ENCODE peak calls at places on chromosomes 16 and 17, in ten cellular contexts. One of them, this sample, is unnamed. For H3K4me1 and H3K27me3, the result is how much of the 10 kb centered on the place peaks cover.

GRCh38 chr17:5793899-5794298 is 209.6 kb upstream of the NLRP1 start:
- DNase-seq in ascending aorta: no peak
- DNase-seq in CD8-positive, alpha-beta T cell: no peak
- DNase-seq in heart left ventricle: no peak
- DNase-seq in right cardiac atrium: no peak
- DNase-seq in endothelial cell of umbilical vein: peak
- DNase-seq in tibial artery: no peak
- DNase-seq in left lung: no peak
- DNase-seq in thoracic aorta: no peak
- DNase-seq in PC-9: no peak
- DNase-seq in this sample: no peak

GRCh38 chr17:66611397-66611796 is 223.5 kb upstream of the CACNG5 start:
- DNase-seq in ascending aorta: no peak
- DNase-seq in right cardiac atrium: no peak
- DNase-seq in heart left ventricle: no peak
- DNase-seq in thoracic aorta: no peak
- DNase-seq in tibial artery: no peak
- DNase-seq in left lung: no peak
- DNase-seq in PC-9: no peak
- DNase-seq in CD8-positive, alpha-beta T cell: no peak
- DNase-seq in endothelial cell of umbilical vein: no peak
- DNase-seq in this sample: no peak

GRCh38 chr17:61551255-61551742 is 39.7 kb downstream of the NACA2 start:
- DNase-seq in PC-9: no peak
- DNase-seq in endothelial cell of umbilical vein: peak
- DNase-seq in thoracic aorta: no peak
- DNase-seq in tibial artery: no peak
- DNase-seq in ascending aorta: no peak
- DNase-seq in right cardiac atrium: no peak
- DNase-seq in left lung: no peak
- DNase-seq in CD8-positive, alpha-beta T cell: no peak
- DNase-seq in heart left ventricle: no peak
- DNase-seq in this sample: peak

GRCh38 chr16:89024546-89024945 is 47.5 kb upstream of the CBFA2T3 start:
- DNase-seq in right cardiac atrium: no peak
- DNase-seq in thoracic aorta: no peak
- DNase-seq in CD8-positive, alpha-beta T cell: no peak
- DNase-seq in tibial artery: no peak
- DNase-seq in ascending aorta: no peak
- DNase-seq in left lung: no peak
- DNase-seq in endothelial cell of umbilical vein: no peak
- DNase-seq in PC-9: no peak
- DNase-seq in heart left ventricle: peak
- DNase-seq in this sample: no peak

GRCh38 chr16:14444979-14445810 is 184.9 kb downstream of the PARN start:
- DNase-seq in heart left ventricle: no peak
- DNase-seq in left lung: no peak
- DNase-seq in tibial artery: no peak
- DNase-seq in ascending aorta: no peak
- DNase-seq in PC-9: no peak
- DNase-seq in thoracic aorta: no peak
- DNase-seq in CD8-positive, alpha-beta T cell: no peak
- DNase-seq in endothelial cell of umbilical vein: no peak
- DNase-seq in right cardiac atrium: no peak
- DNase-seq in this sample: no peak

GRCh38 chr16:79810449-79811189 is 210.1 kb upstream of the MAF start:
- DNase-seq in CD8-positive, alpha-beta T cell: no peak
- DNase-seq in right cardiac atrium: no peak
- DNase-seq in tibial artery: no peak
- DNase-seq in PC-9: no peak
- DNase-seq in endothelial cell of umbilical vein: no peak
- DNase-seq in left lung: no peak
- DNase-seq in thoracic aorta: no peak
- DNase-seq in heart left ventricle: no peak
- DNase-seq in ascending aorta: no peak
- DNase-seq in this sample: no peak

GRCh38 chr16:11535494-11535893 is 51.2 kb downstream of the LITAF start:
- DNase-seq in left lung: no peak
- DNase-seq in heart left ventricle: no peak
- DNase-seq in endothelial cell of umbilical vein: no peak
- DNase-seq in thoracic aorta: no peak
- DNase-seq in tibial artery: no peak
- DNase-seq in CD8-positive, alpha-beta T cell: no peak
- DNase-seq in right cardiac atrium: no peak
- DNase-seq in PC-9: peak
- DNase-seq in ascending aorta: no peak
- DNase-seq in this sample: no peak

GRCh38 chr17:74380086-74380958 is 13.0 kb downstream of the GPR142 start:
- DNase-seq in heart left ventricle: peak
- DNase-seq in right cardiac atrium: no peak
- DNase-seq in CD8-positive, alpha-beta T cell: no peak
- DNase-seq in tibial artery: peak
- DNase-seq in left lung: no peak
- DNase-seq in endothelial cell of umbilical vein: no peak
- DNase-seq in ascending aorta: no peak
- DNase-seq in PC-9: peak
- DNase-seq in thoracic aorta: no peak
- DNase-seq in this sample: no peak

GRCh38 chr17:58677204-58677880 is 14.5 kb downstream of the TEX14 start:
- DNase-seq in right cardiac atrium: no peak
- DNase-seq in ascending aorta: no peak
- DNase-seq in endothelial cell of umbilical vein: peak
- DNase-seq in left lung: no peak
- DNase-seq in thoracic aorta: no peak
- DNase-seq in PC-9: no peak
- DNase-seq in heart left ventricle: no peak
- DNase-seq in tibial artery: no peak
- DNase-seq in CD8-positive, alpha-beta T cell: no peak
- DNase-seq in this sample: peak

GRCh38 chr16:4081577-4082021 is 34.6 kb downstream of the ADCY9 start:
- DNase-seq in right cardiac atrium: no peak
- DNase-seq in CD8-positive, alpha-beta T cell: peak
- DNase-seq in left lung: no peak
- DNase-seq in endothelial cell of umbilical vein: no peak
- DNase-seq in tibial artery: no peak
- DNase-seq in thoracic aorta: no peak
- DNase-seq in ascending aorta: no peak
- DNase-seq in heart left ventricle: no peak
- DNase-seq in PC-9: no peak
- DNase-seq in this sample: peak

GRCh38 chr17:12134101-12134500 is 113.4 kb downstream of the MAP2K4 start:
- DNase-seq in right cardiac atrium: no peak
- DNase-seq in left lung: no peak
- DNase-seq in heart left ventricle: no peak
- DNase-seq in ascending aorta: no peak
- DNase-seq in PC-9: no peak
- DNase-seq in CD8-positive, alpha-beta T cell: no peak
- DNase-seq in thoracic aorta: no peak
- DNase-seq in endothelial cell of umbilical vein: no peak
- DNase-seq in tibial artery: no peak
- DNase-seq in this sample: no peak

GRCh38 chr17:59754547-59754946 is 47.1 kb downstream of the VMP1 start:
- DNase-seq in PC-9: peak
- DNase-seq in heart left ventricle: no peak
- DNase-seq in endothelial cell of umbilical vein: peak
- DNase-seq in thoracic aorta: no peak
- DNase-seq in tibial artery: no peak
- DNase-seq in left lung: no peak
- DNase-seq in CD8-positive, alpha-beta T cell: no peak
- DNase-seq in right cardiac atrium: no peak
- DNase-seq in ascending aorta: no peak
- DNase-seq in this sample: peak

GRCh38 chr17:63966646-63967265 is 6.0 kb downstream of the SCN4A start:
- DNase-seq in left lung: no peak
- DNase-seq in endothelial cell of umbilical vein: no peak
- DNase-seq in ascending aorta: no peak
- DNase-seq in CD8-positive, alpha-beta T cell: no peak
- DNase-seq in heart left ventricle: no peak
- DNase-seq in right cardiac atrium: peak
- DNase-seq in thoracic aorta: no peak
- DNase-seq in tibial artery: no peak
- DNase-seq in PC-9: no peak
- DNase-seq in this sample: no peak

GRCh38 chr17:77546772-77547201 is 406.0 kb downstream of the SEC14L1 start:
- DNase-seq in CD8-positive, alpha-beta T cell: no peak
- DNase-seq in left lung: peak
- DNase-seq in endothelial cell of umbilical vein: no peak
- DNase-seq in tibial artery: no peak
- DNase-seq in PC-9: no peak
- DNase-seq in thoracic aorta: no peak
- DNase-seq in ascending aorta: no peak
- DNase-seq in heart left ventricle: no peak
- DNase-seq in right cardiac atrium: no peak
- DNase-seq in this sample: peak

GRCh38 chr16:78122774-78123315 is 23.4 kb downstream of the WWOX start:
- DNase-seq in heart left ventricle: no peak
- DNase-seq in endothelial cell of umbilical vein: peak
- DNase-seq in thoracic aorta: no peak
- DNase-seq in tibial artery: no peak
- DNase-seq in PC-9: no peak
- DNase-seq in right cardiac atrium: peak
- DNase-seq in CD8-positive, alpha-beta T cell: no peak
- DNase-seq in ascending aorta: no peak
- DNase-seq in left lung: no peak
- DNase-seq in this sample: peak

GRCh38 chr17:51362818-51363598 is 102.7 kb downstream of the UTP18 start:
- DNase-seq in left lung: no peak
- DNase-seq in CD8-positive, alpha-beta T cell: no peak
- DNase-seq in PC-9: no peak
- DNase-seq in tibial artery: no peak
- DNase-seq in heart left ventricle: no peak
- DNase-seq in thoracic aorta: no peak
- DNase-seq in ascending aorta: no peak
- DNase-seq in endothelial cell of umbilical vein: no peak
- DNase-seq in right cardiac atrium: peak
- DNase-seq in this sample: no peak

GRCh38 chr16:69773255-69773947 is 11.3 kb downstream of the WWP2 start:
- DNase-seq in endothelial cell of umbilical vein: no peak
- DNase-seq in CD8-positive, alpha-beta T cell: no peak
- DNase-seq in tibial artery: no peak
- DNase-seq in heart left ventricle: no peak
- DNase-seq in ascending aorta: no peak
- DNase-seq in thoracic aorta: no peak
- DNase-seq in right cardiac atrium: no peak
- DNase-seq in left lung: no peak
- DNase-seq in PC-9: peak
- DNase-seq in this sample: no peak

DNA sequence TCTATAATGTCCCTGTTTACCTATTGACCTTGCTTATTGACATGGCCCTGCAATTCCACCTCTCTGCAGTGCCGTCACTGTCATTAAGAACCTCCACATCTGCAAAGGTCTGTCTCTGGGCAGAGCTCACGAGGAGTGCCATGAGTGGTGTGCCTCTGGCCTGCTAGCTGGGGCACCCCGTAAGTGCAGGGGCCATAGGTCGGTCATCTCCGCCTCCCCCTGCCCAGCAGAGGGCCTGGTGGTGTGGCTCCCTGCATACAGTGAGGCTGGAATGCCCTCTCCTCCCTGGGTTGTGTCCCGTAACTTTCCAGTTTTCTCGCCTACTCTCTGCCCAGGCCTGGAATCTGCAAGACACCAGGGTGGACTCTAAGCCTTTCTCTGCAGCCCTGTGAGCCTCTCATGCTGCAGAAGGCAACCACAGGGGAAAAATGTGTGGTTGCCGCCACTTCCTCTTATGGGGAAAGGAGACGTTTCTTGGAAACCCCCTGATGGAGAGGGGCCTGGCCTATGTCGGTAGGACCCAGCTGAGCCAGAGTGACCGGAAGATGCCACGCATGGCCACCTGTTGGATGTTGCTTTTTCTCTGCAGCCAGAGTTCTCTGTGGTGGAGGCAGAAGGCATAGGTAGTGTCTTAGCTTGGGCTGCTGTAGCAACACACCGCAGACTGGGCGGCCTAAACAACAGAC is 2.7 kb upstream of the SNX20 start:
- DNase-seq in right cardiac atrium: no peak
- DNase-seq in endothelial cell of umbilical vein: no peak
- DNase-seq in left lung: peak
- DNase-seq in CD8-positive, alpha-beta T cell: no peak
- DNase-seq in tibial artery: peak
- DNase-seq in thoracic aorta: no peak
- DNase-seq in ascending aorta: no peak
- DNase-seq in PC-9: no peak
- DNase-seq in heart left ventricle: no peak
- DNase-seq in this sample: no peak
- H3K4me1 ChIP-seq in right cardiac atrium: under half
- H3K4me1 ChIP-seq in endothelial cell of umbilical vein: under half
- H3K4me1 ChIP-seq in left lung: half or more
- H3K4me1 ChIP-seq in CD8-positive, alpha-beta T cell: half or more
- H3K4me1 ChIP-seq in tibial artery: under half
- H3K4me1 ChIP-seq in thoracic aorta: under half
- H3K4me1 ChIP-seq in ascending aorta: under half
- H3K4me1 ChIP-seq in PC-9: under half
- H3K4me1 ChIP-seq in heart left ventricle: under half
- H3K4me1 ChIP-seq in this sample: under half

GRCh38 chr17:81101614-81102306 is 63.5 kb upstream of the PVALEF start:
- DNase-seq in left lung: peak
- DNase-seq in tibial artery: peak
- DNase-seq in thoracic aorta: peak
- DNase-seq in right cardiac atrium: peak
- DNase-seq in PC-9: peak
- DNase-seq in ascending aorta: peak
- DNase-seq in endothelial cell of umbilical vein: peak
- DNase-seq in CD8-positive, alpha-beta T cell: peak
- DNase-seq in heart left ventricle: peak
- DNase-seq in this sample: peak
- H3K27me3 ChIP-seq in left lung: under half
- H3K27me3 ChIP-seq in tibial artery: under half
- H3K27me3 ChIP-seq in thoracic aorta: under half
- H3K27me3 ChIP-seq in right cardiac atrium: under half
- H3K27me3 ChIP-seq in PC-9: under half
- H3K27me3 ChIP-seq in ascending aorta: under half
- H3K27me3 ChIP-seq in endothelial cell of umbilical vein: under half
- H3K27me3 ChIP-seq in CD8-positive, alpha-beta T cell: under half
- H3K27me3 ChIP-seq in heart left ventricle: under half
- H3K27me3 ChIP-seq in this sample: under half

GRCh38 chr17:9935408-9935807 is 30.3 kb upstream of the RCVRN start:
- DNase-seq in heart left ventricle: peak
- DNase-seq in PC-9: no peak
- DNase-seq in right cardiac atrium: peak
- DNase-seq in endothelial cell of umbilical vein: no peak
- DNase-seq in tibial artery: peak
- DNase-seq in thoracic aorta: no peak
- DNase-seq in ascending aorta: no peak
- DNase-seq in CD8-positive, alpha-beta T cell: no peak
- DNase-seq in left lung: no peak
- DNase-seq in this sample: peak
- H3K4me1 ChIP-seq in heart left ventricle: under half
- H3K4me1 ChIP-seq in PC-9: under half
- H3K4me1 ChIP-seq in right cardiac atrium: under half
- H3K4me1 ChIP-seq in endothelial cell of umbilical vein: under half
- H3K4me1 ChIP-seq in tibial artery: under half
- H3K4me1 ChIP-seq in thoracic aorta: under half
- H3K4me1 ChIP-seq in ascending aorta: under half
- H3K4me1 ChIP-seq in CD8-positive, alpha-beta T cell: under half
- H3K4me1 ChIP-seq in left lung: under half
- H3K4me1 ChIP-seq in this sample: under half

DNA sequence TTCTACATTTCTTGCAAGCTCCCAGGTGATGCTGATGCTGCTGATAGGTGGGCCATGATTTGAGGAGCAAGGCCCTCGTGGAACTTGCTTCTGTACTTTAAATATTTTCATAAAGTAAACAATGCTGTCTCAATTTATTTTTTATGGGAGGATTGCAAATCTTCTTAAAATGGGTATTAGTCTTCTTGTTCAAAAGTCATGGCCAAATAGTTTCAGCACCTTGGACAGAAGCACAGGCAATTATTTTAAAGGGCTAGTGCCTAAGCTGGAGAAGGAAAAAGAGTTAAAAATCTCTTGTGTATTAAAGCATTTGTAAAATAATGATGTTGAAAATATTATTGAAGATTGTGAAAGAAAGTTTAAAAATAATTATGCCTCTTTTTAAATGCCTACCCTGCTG is 50.5 kb downstream of the GPR139 start:
- DNase-seq in ascending aorta: no peak
- DNase-seq in left lung: no peak
- DNase-seq in CD8-positive, alpha-beta T cell: no peak
- DNase-seq in heart left ventricle: no peak
- DNase-seq in endothelial cell of umbilical vein: peak
- DNase-seq in tibial artery: no peak
- DNase-seq in thoracic aorta: no peak
- DNase-seq in PC-9: no peak
- DNase-seq in right cardiac atrium: no peak
- DNase-seq in this sample: peak
- H3K27me3 ChIP-seq in ascending aorta: under half
- H3K27me3 ChIP-seq in left lung: under half
- H3K27me3 ChIP-seq in CD8-positive, alpha-beta T cell: under half
- H3K27me3 ChIP-seq in heart left ventricle: under half
- H3K27me3 ChIP-seq in endothelial cell of umbilical vein: under half
- H3K27me3 ChIP-seq in tibial artery: under half
- H3K27me3 ChIP-seq in thoracic aorta: under half
- H3K27me3 ChIP-seq in PC-9: under half
- H3K27me3 ChIP-seq in right cardiac atrium: under half
- H3K27me3 ChIP-seq in this sample: under half

This sample was measured in fibroblast of lung.